ENCODE peak calls at places on chromosomes 3 and 15, in nine cellular contexts. S is IMR-90, Y is transverse colon, B is spleen, L is right lobe of liver, R is thyroid gland, M is H54, C is suprapubic skin, V is upper lobe of left lung. Q is an unnamed sample.

GRCh38 chr3:63918321-63918720 is 6.1 kb upstream of the SCAANT1 start:
- DNase-seq in Y (no peak), V (no peak), L (no peak), R (no peak), C (no peak), S (peak), M (peak), B (no peak), Q (no peak)

GRCh38 chr3:120418866-120419490 is 31.8 kb downstream of the FSTL1 start:
- DNase-seq in M (no peak), V (peak), L (peak), S (no peak), B (no peak), R (peak), C (no peak), Y (peak), Q (peak)

GRCh38 chr3:129487183-129487867 is 41.1 kb upstream of the RHO start:
- DNase-seq in V (no peak), R (no peak), M (no peak), C (no peak), S (no peak), B (no peak), Y (no peak), L (no peak), Q (no peak)

GRCh38 chr15:70854669-70854976 is 666 bp upstream of the LARP6 start:
- DNase-seq in C (no peak), V (no peak), M (peak), R (no peak), L (no peak), S (peak), Y (no peak), B (no peak), Q (no peak)

GRCh38 chr3:88013592-88013991 is 45.2 kb downstream of the CGGBP1 start:
- DNase-seq in R (no peak), B (no peak), S (no peak), C (no peak), M (no peak), L (no peak), V (no peak), Y (no peak), Q (no peak)

GRCh38 chr3:106183762-106184391 is 315.1 kb upstream of the CBLB start:
- DNase-seq in L (no peak), S (peak), R (no peak), M (no peak), C (no peak), V (no peak), B (no peak), Y (no peak), Q (no peak)

GRCh38 chr15:59678620-59679019 is 10.5 kb downstream of the BNIP2 start:
- DNase-seq in C (no peak), V (no peak), Y (no peak), M (no peak), L (no peak), R (no peak), B (no peak), S (no peak), Q (no peak)

GRCh38 chr15:60933914-60934885 is 294.9 kb downstream of the RORA start:
- DNase-seq in C (no peak), L (no peak), B (no peak), Y (no peak), R (no peak), V (no peak), M (no peak), S (peak), Q (no peak)

GRCh38 chr15:85800460-85801123 is 5.9 kb upstream of the KLHL25 start:
- DNase-seq in R (peak), M (peak), C (no peak), V (peak), B (no peak), L (peak), S (peak), Y (peak), Q (no peak)

DNA sequence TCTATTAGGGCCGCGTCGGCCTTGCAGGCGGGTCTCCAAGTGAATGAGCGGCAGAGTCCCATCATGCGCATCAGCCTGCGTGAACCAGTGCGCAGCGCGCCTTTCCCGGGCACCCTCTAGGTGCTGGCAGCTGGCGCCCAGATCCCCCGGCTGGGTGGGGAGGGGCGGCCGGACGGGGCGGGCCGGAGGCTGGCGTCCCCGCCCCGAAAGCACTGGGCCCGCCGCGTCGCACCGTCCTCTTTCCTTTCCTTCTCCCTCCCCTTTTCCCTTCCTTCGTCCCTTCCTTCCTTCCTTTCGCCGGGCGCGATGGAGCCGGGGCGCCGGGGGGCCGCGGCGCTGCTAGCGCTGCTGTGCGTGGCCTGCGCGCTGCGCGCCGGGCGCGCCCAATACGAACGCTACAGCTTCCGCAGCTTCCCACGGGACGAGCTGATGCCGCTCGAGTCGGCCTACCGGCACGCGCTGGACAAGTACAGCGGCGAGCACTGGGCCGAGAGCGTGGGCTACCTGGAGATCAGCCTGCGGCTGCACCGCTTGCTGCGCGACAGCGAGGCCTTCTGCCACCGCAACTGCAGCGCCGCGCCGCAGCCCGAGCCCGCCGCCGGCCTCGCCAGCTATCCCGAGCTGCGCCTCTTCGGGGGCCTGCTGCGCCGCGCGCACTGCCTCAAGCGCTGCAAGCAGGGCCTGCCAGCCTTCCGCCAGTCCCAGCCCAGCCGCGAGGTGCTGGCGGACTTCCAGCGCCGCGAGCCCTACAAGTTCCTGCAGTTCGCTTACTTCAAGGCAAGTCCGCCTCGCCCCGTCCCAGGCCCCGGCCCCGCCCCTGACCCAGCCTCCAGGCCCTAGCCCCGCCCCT is at the start of gene CRTAP:
- DNase-seq in Y (peak), R (peak), C (peak), V (peak), B (peak), L (peak), M (peak), S (peak), Q (peak)
- TF ChIP-seq POLR2A in Y (peak), R (peak), C (no peak), V (peak), B (no peak), L (no peak), M (peak), S (no peak), Q (peak)

DNA sequence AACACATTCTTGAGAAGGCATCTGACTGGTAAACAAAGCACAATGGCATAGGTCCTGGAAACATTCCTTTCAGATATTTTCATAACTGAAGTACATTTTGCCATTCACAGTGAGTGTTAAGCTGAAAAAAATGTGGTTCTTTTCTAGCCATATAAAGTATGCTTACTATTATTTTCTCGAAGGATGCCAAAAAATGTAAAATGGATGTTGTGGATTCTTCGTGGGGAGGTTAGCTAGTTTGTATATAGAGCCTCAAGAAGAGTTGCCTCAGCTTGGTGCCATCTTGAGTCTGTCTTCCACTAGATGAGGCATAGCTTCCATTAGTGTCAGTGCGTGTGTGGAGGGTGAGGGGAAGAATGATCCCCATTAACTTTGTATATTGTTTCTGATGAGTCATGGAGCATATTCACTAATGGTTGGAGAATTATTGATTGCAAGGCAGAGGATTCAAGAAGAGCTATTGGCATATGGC is 4.1 kb downstream of the MBNL1 start:
- DNase-seq in Y (no peak), L (no peak), B (no peak), C (no peak), V (no peak), S (peak), R (no peak), M (no peak), Q (peak)
- TF ChIP-seq POLR2A in Y (no peak), L (no peak), B (no peak), C (no peak), V (no peak), S (no peak), R (no peak), M (no peak), Q (peak)

DNA sequence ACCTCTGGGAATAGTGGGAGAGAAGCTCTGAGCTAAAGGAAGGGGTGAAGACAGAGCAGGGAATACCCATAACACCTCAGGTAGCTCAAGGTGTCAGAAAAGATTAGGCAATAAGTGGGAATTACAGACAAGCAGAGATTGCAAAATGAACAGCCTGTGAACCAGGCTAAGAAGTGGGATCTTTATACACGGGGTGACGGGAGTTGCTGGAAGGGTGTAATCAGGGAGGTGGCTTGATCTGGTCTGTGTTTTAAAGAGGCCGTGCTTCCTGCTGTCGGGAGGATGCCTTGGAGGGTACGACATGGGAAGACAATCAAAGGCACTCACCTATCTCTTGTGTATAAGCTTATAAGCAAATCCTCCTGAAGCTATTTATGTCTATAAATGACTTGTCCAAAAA is 216.3 kb downstream of the CLSTN2 start:
- DNase-seq in V (no peak), C (no peak), M (no peak), R (no peak), B (no peak), S (no peak), L (no peak), Y (no peak), Q (no peak)
- TF ChIP-seq POLR2A in V (no peak), C (no peak), M (no peak), R (no peak), B (no peak), S (no peak), L (no peak), Y (no peak), Q (no peak)

DNA sequence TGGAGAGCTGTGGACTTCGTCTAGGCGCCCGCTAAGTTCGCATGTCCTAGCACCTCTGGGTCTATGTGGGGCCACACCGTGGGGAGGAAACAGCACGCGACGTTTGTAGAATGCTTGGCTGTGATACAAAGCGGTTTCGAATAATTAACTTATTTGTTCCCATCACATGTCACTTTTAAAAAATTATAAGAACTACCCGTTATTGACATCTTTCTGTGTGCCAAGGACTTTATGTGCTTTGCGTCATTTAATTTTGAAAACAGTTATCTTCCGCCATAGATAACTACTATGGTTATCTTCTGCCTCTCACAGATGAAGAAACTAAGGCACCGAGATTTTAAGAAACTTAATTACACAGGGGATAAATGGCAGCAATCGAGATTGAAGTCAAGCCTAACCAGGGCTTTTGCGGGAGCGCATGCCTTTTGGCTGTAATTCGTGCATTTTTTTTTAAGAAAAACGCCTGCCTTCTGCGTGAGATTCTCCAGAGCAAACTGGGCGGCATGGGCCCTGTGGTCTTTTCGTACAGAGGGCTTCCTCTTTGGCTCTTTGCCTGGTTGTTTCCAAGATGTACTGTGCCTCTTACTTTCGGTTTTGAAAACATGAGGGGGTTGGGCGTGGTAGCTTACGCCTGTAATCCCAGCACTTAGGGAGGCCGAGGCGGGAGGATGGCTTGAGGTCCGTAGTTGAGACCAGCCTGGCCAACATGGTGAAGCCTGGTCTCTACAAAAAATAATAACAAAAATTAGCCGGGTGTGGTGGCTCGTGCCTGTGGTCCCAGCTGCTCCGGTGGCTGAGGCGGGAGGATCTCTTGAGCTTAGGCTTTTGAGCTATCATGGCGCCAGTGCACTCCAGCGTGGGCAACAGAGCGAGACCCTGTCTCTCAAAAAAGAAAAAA is 1.0 kb downstream of the B2M start:
- DNase-seq in R (peak), S (peak), M (peak), B (peak), Y (peak), L (peak), V (peak), C (peak), Q (peak)
- TF ChIP-seq POLR2A in R (peak), S (no peak), M (no peak), B (no peak), Y (peak), L (no peak), V (peak), C (no peak), Q (no peak)

DNA sequence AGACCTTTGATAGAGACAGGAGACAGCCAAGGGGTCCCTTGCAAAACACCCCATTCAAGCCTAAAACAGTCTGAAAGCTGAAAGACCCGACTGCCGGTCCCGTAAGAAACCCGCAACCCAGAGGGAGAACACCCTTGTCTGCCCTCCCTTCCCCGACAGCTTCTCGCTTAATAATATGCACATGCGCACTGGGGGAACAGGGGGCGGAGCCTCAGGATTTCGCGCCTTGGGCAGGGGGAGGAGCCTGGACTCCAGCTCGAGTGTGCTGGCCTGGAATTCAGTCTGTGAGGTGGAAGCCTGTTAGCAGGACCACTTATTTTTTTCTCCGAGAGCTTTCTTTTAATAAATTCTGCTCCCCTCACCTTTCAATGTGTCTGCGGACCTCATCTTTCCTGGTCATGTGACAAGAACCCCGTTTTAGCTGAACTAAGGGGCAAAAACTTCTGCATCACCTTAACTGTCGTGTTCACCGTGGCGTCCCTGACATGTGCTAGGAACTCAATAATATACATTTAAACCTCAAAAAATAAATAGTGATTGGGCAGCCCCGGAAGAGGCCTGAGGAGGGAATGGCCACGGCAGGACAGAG is 17.0 kb downstream of the TNFAIP8L3 start:
- DNase-seq in L (peak), S (no peak), Y (peak), C (peak), V (peak), B (peak), M (no peak), R (peak), Q (peak)
- TF ChIP-seq POLR2A in L (peak), S (no peak), Y (no peak), C (no peak), V (no peak), B (no peak), M (no peak), R (peak), Q (peak)

DNA sequence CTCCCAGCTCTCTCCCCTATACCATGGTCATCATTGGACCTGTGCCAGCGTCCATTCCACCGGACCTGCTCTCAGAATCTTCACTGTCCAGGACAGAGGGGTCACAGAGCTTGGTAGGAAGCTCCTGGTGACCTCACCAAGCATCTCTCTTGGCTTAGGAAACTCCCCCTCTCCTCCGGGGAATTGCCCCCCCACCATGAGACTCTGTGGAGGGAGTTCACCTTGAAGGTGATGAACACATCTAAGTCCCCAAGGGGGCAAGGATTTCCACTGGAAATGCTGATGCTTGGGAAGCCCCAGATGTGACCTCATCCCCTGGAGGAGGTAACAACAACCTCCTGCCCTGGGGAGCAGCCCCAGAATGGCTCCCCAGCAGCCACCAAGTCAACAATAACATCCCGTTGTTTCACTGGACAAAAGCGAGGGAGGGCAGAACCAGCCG is 3.2 kb downstream of the SEMA7A start:
- DNase-seq in B (no peak), C (no peak), R (no peak), S (no peak), Y (no peak), M (no peak), V (no peak), L (no peak), Q (no peak)
- TF ChIP-seq POLR2A in B (no peak), C (no peak), R (no peak), S (no peak), Y (no peak), M (no peak), V (no peak), L (no peak), Q (no peak)

GRCh38 chr3:101072299-101072698 is 79.1 kb upstream of the ABI3BP start:
- DNase-seq in Y (no peak), B (no peak), C (no peak), S (peak), V (no peak), M (no peak), R (no peak), L (no peak), Q (no peak)
- TF ChIP-seq POLR2A in Y (no peak), B (no peak), C (no peak), S (no peak), V (no peak), M (no peak), R (no peak), L (no peak), Q (no peak)

DNA sequence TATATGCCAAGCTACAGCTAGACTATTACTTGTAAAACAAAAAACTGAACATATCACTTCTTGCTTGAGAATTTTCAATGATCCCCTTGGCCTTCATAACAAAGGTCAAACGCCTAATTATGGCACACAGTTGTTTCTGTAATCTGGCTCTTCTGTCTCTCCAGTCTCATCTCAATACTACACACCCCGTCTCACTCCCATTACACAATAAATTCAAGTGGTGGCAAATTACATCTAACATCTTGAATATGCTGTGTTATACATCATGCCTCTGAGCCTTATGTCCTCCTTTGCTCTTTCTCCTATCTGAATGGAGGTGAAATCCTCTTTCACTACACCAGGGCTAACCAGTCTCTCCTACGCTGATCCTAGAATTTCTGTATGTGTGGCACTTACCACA is 140.4 kb downstream of the TBL1XR1 start:
- DNase-seq in L (no peak), Y (no peak), R (no peak), V (no peak), S (no peak), M (no peak), B (no peak), C (no peak), Q (no peak)
- TF ChIP-seq POLR2A in L (no peak), Y (no peak), R (no peak), V (no peak), S (no peak), M (no peak), B (no peak), C (peak), Q (no peak)

DNA sequence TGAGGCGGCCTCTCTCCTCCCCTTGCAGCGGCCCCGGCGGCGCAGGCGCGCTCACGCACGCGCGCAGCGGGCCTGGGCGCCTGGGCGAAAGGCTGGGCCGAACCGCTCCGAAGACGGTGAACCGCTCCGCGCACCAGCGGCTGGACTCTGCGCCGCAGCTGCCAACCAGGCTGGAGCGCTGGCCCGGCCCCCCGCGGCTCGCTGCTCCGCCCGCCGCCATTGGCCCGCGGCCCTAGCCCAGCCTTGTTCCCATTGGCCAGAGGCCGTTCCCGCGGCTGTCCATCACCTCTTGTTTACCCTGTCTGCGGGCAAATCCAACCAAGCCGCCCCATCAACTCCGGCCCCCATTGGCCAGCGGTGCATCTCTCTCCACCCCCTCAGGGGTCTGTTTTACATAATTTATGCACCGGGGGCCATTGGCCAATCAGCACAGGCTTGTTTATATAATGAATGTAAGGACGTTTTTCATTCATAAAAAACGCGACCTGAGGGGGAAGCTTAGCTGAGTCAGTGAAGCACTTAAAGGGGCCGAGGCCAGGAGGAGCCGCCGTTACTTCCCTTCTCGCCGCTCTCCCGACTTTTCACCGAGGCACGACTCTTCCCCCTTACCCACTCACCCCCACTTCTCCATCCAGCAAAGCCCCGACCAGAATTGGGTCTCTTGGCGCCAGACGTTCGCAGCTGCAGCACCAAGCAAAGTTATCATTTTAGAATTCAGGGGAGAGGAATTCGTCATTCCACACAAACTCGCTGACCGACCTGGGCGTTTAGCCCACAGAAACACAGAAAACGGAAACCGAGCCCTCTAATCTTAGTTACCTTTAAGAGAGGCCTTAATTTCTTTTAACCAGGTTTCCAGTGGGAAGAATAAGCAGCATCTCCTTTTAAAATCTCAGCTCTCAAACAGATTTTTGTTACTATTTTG is at the start of gene ETV5:
- DNase-seq in L (peak), V (peak), R (peak), S (peak), B (peak), C (peak), M (peak), Y (peak), Q (peak)
- TF ChIP-seq POLR2A in L (peak), V (peak), R (peak), S (peak), B (peak), C (no peak), M (peak), Y (peak), Q (peak)

Q was measured in erythroblast.